ENCODE peak calls at places on chromosomes 3 and 15, in ten cellular contexts. K is cardiac muscle cell, N is GM12878, Q is breast epithelium, C is heart left ventricle, S is colonic mucosa, O is body of pancreas, Y is trophoblast cell, T is upper lobe of left lung, P is SK-N-SH. L is an unnamed sample.

GRCh38 chr15:43775411-43775965 is 1.3 kb downstream of the ELL3 start:
- DNase-seq in Y (peak; percentile 72), P (peak; percentile 52), T (no peak), Q (peak; percentile 65), N (no peak), O (peak; percentile 81), C (no peak), S (peak; percentile 95), K (no peak), L (no peak)

GRCh38 chr3:196837819-196838420 is 29.8 kb upstream of the SENP5 start:
- DNase-seq in S (peak; percentile 79), T (no peak), O (peak; percentile 83), K (peak; percentile 71), C (peak; percentile 51), N (peak; percentile 20), Y (peak; percentile 84), Q (peak; percentile 57), P (peak; percentile 70), L (peak; percentile 74)

GRCh38 chr3:17632401-17633100 is 109.9 kb downstream of the TBC1D5 start:
- DNase-seq in P (no peak), O (no peak), K (peak; percentile 71), Y (peak; percentile 17), Q (no peak), C (no peak), N (no peak), T (no peak), S (no peak), L (no peak)

GRCh38 chr15:58513681-58514336 is 82.0 kb downstream of the LIPC start:
- DNase-seq in O (no peak), K (no peak), T (no peak), N (no peak), Y (peak; percentile 62), C (no peak), P (no peak), S (no peak), Q (no peak), L (no peak)

GRCh38 chr3:55556622-55557531 is 69.8 kb upstream of the WNT5A start:
- DNase-seq in C (no peak), T (no peak), P (no peak), Q (no peak), Y (no peak), N (no peak), S (no peak), K (peak; percentile 15), O (no peak), L (no peak)

GRCh38 chr15:31457631-31458526 is 131.2 kb downstream of the KLF13 start:
- DNase-seq in S (no peak), N (no peak), K (peak; percentile 69), C (no peak), O (no peak), T (no peak), Q (no peak), P (no peak), Y (no peak), L (no peak)

GRCh38 chr15:86711476-86711875 is 631.8 kb downstream of the AGBL1 start:
- DNase-seq in K (no peak), N (no peak), C (no peak), Q (no peak), S (no peak), P (no peak), O (no peak), Y (no peak), T (no peak), L (no peak)

GRCh38 chr15:82315519-82316246 is 33.6 kb downstream of the GOLGA6L10 start:
- DNase-seq in O (no peak), Q (no peak), K (no peak), T (peak; percentile 59), C (peak; percentile 59), S (no peak), N (no peak), P (no peak), Y (no peak), L (no peak)

GRCh38 chr3:71152039-71152891 is 431.3 kb downstream of the FOXP1 start:
- DNase-seq in N (no peak), P (no peak), S (no peak), Y (no peak), Q (no peak), T (no peak), O (no peak), K (no peak), C (no peak), L (no peak)

GRCh38 chr3:156024904-156025303 is 95.5 kb upstream of the KCNAB1 start:
- DNase-seq in C (no peak), T (no peak), Y (peak; percentile 50), P (no peak), Q (no peak), K (peak; percentile 23), N (no peak), O (no peak), S (no peak), L (no peak)

GRCh38 chr3:97347780-97348179 is 416.8 kb upstream of the ARL6 start:
- DNase-seq in Y (no peak), P (no peak), C (no peak), O (no peak), T (no peak), N (no peak), K (no peak), S (no peak), Q (no peak), L (no peak)

DNA sequence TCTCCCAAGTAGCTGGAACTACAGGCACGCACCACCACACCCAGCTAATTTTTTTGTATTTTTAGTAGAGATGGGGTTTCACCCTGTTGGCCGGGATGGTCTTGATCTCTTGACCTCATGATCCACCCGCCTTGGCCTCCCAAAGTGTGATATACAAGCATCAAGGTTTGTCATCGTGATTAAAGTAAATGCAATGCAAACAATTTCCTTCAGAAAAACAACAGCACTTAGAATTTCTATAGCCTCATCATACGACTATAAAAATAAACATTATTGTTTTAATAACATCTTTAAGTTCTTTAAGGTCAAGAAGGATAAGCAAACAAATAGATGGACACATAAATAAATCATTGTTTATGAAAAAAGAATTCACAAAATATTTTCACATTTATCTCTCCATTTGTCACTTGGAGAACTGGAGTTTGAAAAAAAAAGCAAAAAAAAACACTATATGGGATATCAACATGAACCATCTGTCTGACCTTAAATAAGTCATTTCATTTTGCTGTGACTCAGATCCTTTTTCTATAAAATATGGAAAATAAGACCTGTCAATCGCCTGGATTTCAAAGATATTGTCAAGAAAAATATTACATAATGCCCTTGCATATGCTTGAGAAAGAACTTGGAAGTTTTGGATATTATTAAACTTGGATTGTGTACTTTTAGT is 642.1 kb upstream of the KCNMB2 start:
- DNase-seq in T (no peak), S (no peak), O (no peak), Y (no peak), P (no peak), Q (no peak), C (no peak), N (no peak), K (no peak), L (no peak)
- H3K9me3 ChIP-seq in T (peaks cover 19% of the 10 kb centered on the region), S (no peaks in the 10 kb centered on the region), O (no peaks in the 10 kb centered on the region), Y (peaks cover 9% of the 10 kb centered on the region), P (no peaks in the 10 kb centered on the region), Q (peaks cover 17% of the 10 kb centered on the region), C (peaks cover 23% of the 10 kb centered on the region), N (no peaks in the 10 kb centered on the region), K (no peaks in the 10 kb centered on the region), L (no peaks in the 10 kb centered on the region)

GRCh38 chr15:60508442-60508841 is 29.5 kb upstream of the ICE2 start:
- DNase-seq in Q (no peak), N (no peak), T (no peak), S (no peak), Y (no peak), C (no peak), P (no peak), O (no peak), K (no peak), L (no peak)
- H3K36me3 ChIP-seq in Q (no peaks in the 10 kb centered on the region), N (peaks cover 4% of the 10 kb centered on the region), T (peaks cover 46% of the 10 kb centered on the region), S (no peaks in the 10 kb centered on the region), Y (no peaks in the 10 kb centered on the region), C (peaks cover 23% of the 10 kb centered on the region), P (peaks cover under 1% of the 10 kb centered on the region), O (peaks cover 8% of the 10 kb centered on the region), K (no peaks in the 10 kb centered on the region), L (peaks cover 5% of the 10 kb centered on the region)

DNA sequence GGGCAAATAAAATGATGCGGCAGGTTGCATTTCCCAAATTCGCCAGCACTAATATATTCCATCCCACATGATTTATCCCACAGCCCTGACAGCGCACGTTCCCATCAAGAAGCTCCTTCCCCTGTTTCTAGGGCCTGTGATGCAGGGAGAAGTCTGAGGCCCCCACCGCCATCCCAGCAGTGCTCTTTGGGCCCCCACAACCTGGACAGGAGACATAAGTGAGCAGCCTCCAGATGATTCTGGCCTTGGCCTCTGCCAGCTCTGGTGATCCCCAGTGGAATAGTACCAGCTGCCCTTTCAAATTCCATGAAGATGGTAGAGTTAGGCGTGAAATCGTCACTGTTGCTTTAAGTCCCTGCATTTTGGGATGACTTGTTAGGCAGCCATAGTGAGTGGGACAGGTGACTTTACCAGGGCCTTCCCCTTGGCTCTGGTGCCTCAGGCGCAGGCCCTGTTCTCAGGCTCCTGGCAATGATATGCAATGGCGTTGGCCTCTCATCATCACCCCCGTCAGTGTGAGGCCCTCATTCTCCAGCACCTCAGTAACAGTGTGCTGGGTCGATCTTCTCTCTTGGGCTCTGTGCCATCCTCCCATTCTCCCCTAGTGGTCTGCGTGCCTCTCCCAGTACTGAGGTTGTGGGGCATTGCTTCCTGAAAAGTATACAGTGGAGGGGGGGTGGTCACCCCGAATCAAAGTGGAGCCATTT is 263.7 kb downstream of the OCA2 start:
- DNase-seq in P (no peak), O (no peak), N (no peak), K (no peak), Y (no peak), Q (no peak), C (no peak), S (no peak), T (no peak), L (no peak)
- H3K9me3 ChIP-seq in P (peaks cover 4% of the 10 kb centered on the region), O (no peaks in the 10 kb centered on the region), N (no peaks in the 10 kb centered on the region), K (no peaks in the 10 kb centered on the region), Y (no peaks in the 10 kb centered on the region), Q (no peaks in the 10 kb centered on the region), C (no peaks in the 10 kb centered on the region), S (no peaks in the 10 kb centered on the region), T (no peaks in the 10 kb centered on the region), L (peaks cover 2% of the 10 kb centered on the region)

GRCh38 chr3:183504597-183504996 is 50.9 kb downstream of the KLHL6 start:
- DNase-seq in P (no peak), Y (no peak), O (no peak), T (no peak), S (no peak), N (no peak), K (no peak), C (no peak), Q (no peak), L (no peak)
- H3K36me3 ChIP-seq in P (no peaks in the 10 kb centered on the region), Y (no peaks in the 10 kb centered on the region), O (no peaks in the 10 kb centered on the region), T (no peaks in the 10 kb centered on the region), S (no peaks in the 10 kb centered on the region), N (no peaks in the 10 kb centered on the region), K (no peaks in the 10 kb centered on the region), C (no peaks in the 10 kb centered on the region), Q (no peaks in the 10 kb centered on the region), L (no peaks in the 10 kb centered on the region)

DNA sequence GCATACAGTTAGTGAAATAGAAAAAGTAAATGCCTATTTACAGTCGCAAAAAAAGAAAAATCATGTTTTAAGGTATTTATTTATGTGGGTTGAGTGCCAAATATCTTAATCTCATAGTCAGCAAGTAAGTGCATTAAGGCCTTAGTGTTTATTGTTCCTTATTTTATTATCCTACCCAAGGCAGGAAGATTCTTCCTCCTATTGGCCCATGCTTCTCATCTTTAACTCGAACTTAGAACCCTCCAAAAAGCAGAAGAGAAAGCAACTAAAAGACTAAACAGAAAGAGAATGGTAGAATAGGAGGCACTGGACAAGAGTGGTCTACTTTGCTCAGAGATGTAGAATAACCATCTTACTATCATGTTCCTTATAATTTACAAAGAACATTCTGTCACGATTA is 7.5 kb downstream of the RFX7 start:
- DNase-seq in S (no peak), P (no peak), N (no peak), Q (no peak), O (no peak), Y (no peak), K (no peak), C (no peak), T (no peak), L (no peak)
- H3K9me3 ChIP-seq in S (no peaks in the 10 kb centered on the region), P (no peaks in the 10 kb centered on the region), N (peaks cover 42% of the 10 kb centered on the region), Q (peaks cover 16% of the 10 kb centered on the region), O (no peaks in the 10 kb centered on the region), Y (peaks cover 6% of the 10 kb centered on the region), K (no peaks in the 10 kb centered on the region), C (peaks cover 20% of the 10 kb centered on the region), T (peaks cover 19% of the 10 kb centered on the region), L (peaks cover 3% of the 10 kb centered on the region)